ENCODE peak calls at places on chromosomes 6 and 20, in five cellular contexts. W is uterus, P is DMS 273 treated with DMSO at 0.1 percent for 48 hours, F is COLO829, U is Daoy. J is an unnamed sample.

GRCh38 chr6:133610271-133610840 is 278.6 kb upstream of the TCF21 start:
- DNase-seq in U (peak), W (no peak), P (no peak), F (no peak), J (no peak)

GRCh38 chr6:127784468-127784867 is 116.4 kb downstream of the THEMIS start:
- DNase-seq in P (no peak), F (no peak), U (no peak), W (no peak), J (no peak)

GRCh38 chr6:111242452-111242851 is 155.1 kb downstream of the SLC16A10 start:
- DNase-seq in W (no peak), F (no peak), U (peak), P (no peak), J (no peak)

GRCh38 chr6:122730775-122731386 is 48.6 kb upstream of the FABP7 start:
- DNase-seq in U (peak), W (no peak), F (peak), P (no peak), J (no peak)

GRCh38 chr6:6751615-6752014 is 163.1 kb downstream of the LY86 start:
- DNase-seq in F (no peak), U (no peak), P (no peak), W (no peak), J (no peak)

GRCh38 chr6:143232849-143233248 is 172.2 kb downstream of the AIG1 start:
- DNase-seq in W (no peak), U (peak), P (peak), F (peak), J (no peak)

GRCh38 chr6:158608221-158608620 is 36.3 kb downstream of the DYNLT1 start:
- DNase-seq in F (no peak), W (no peak), P (no peak), U (no peak), J (no peak)

GRCh38 chr6:154166140-154166539 is 127.1 kb downstream of the OPRM1 start:
- DNase-seq in P (no peak), U (no peak), F (no peak), W (no peak), J (no peak)

GRCh38 chr6:92667843-92668242 is 751.5 kb downstream of the EPHA7 start:
- DNase-seq in P (no peak), W (no peak), U (no peak), F (no peak), J (no peak)

GRCh38 chr6:24093381-24093780 is 32.6 kb upstream of the NRSN1 start:
- DNase-seq in U (no peak), F (peak), P (no peak), W (no peak), J (no peak)

GRCh38 chr6:16238057-16238657 is at the start of gene GMPR:
- DNase-seq in U (peak), F (no peak), P (peak), W (peak), J (peak)

GRCh38 chr6:165843121-165843520 is 180.1 kb upstream of the PDE10A start:
- DNase-seq in P (no peak), F (no peak), U (no peak), W (no peak), J (no peak)

GRCh38 chr20:47198254-47198671 is 158.2 kb downstream of the ZMYND8 start:
- DNase-seq in W (no peak), P (no peak), F (no peak), U (no peak), J (no peak)

GRCh38 chr6:7166410-7167293 is 58.9 kb downstream of the RREB1 start:
- DNase-seq in P (no peak), U (peak), F (no peak), W (no peak), J (no peak)

GRCh38 chr6:125094563-125094962 is 59.0 kb upstream of the TPD52L1 start:
- DNase-seq in U (peak), F (no peak), W (no peak), P (no peak), J (no peak)

GRCh38 chr6:31042801-31043200 is 32.5 kb downstream of the MUC22 start:
- DNase-seq in U (peak), P (peak), F (peak), W (peak), J (peak)

GRCh38 chr20:19929749-19930148 is 87.4 kb upstream of the NAA20 start:
- DNase-seq in F (no peak), U (peak), P (no peak), W (no peak), J (no peak)

GRCh38 chr6:125780540-125781306 is 10.0 kb upstream of the NCOA7 start:
- DNase-seq in F (no peak), U (peak), P (peak), W (peak), J (peak)

GRCh38 chr20:25065625-25066338 is 7.8 kb upstream of the ACSS1 start:
- DNase-seq in F (peak), W (peak), P (peak), U (peak), J (peak)

GRCh38 chr6:97440590-97441176 is 157.7 kb upstream of the MMS22L start:
- DNase-seq in U (peak), P (peak), F (peak), W (no peak), J (no peak)

GRCh38 chr6:149840345-149841075 is 23.6 kb downstream of the LRP11 start:
- DNase-seq in W (peak), U (peak), P (peak), F (no peak), J (peak)

GRCh38 chr6:127464881-127465459 is 5.8 kb upstream of the KIAA0408 start:
- DNase-seq in U (peak), F (peak), W (peak), P (no peak), J (peak)

GRCh38 chr20:20253039-20253743 is 114.7 kb upstream of the INSM1 start:
- DNase-seq in W (no peak), P (no peak), U (no peak), F (no peak), J (no peak)

GRCh38 chr6:34992353-34992752 is 103.3 kb downstream of the ANKS1A start:
- DNase-seq in F (no peak), W (no peak), P (no peak), U (no peak), J (no peak)

GRCh38 chr6:46605091-46605797 is 47.4 kb downstream of the CYP39A1 start:
- DNase-seq in U (no peak), P (no peak), F (no peak), W (no peak), J (no peak)

GRCh38 chr6:92848459-92848858 is 570.9 kb downstream of the EPHA7 start:
- DNase-seq in W (no peak), U (no peak), F (no peak), P (no peak), J (no peak)

GRCh38 chr20:45470262-45470931 is 844 bp downstream of the WFDC2 start:
- DNase-seq in W (peak), F (no peak), P (no peak), U (peak), J (no peak)

GRCh38 chr6:163950159-163950558 is 535.6 kb downstream of the QKI start:
- DNase-seq in P (no peak), W (no peak), U (peak), F (no peak), J (no peak)